ENCODE peak calls at places on chromosome 9, in seven cellular contexts. One of them, this sample, is unnamed.

GRCh38 chr9:134186471-134187109 is 22.2 kb upstream of the RNU6ATAC start:
- DNase-seq in heart left ventricle: no peak
- DNase-seq in fibroblast of lung: peak
- DNase-seq in HFF-Myc: no peak
- DNase-seq in neural progenitor cell: no peak
- DNase-seq in IMR-90: no peak
- DNase-seq in right atrium auricular region: no peak
- DNase-seq in this sample: no peak

GRCh38 chr9:131464354-131465000 is 38.2 kb upstream of the POMT1 start:
- DNase-seq in heart left ventricle: no peak
- DNase-seq in HFF-Myc: no peak
- DNase-seq in IMR-90: no peak
- DNase-seq in fibroblast of lung: no peak
- DNase-seq in neural progenitor cell: no peak
- DNase-seq in right atrium auricular region: no peak
- DNase-seq in this sample: no peak

GRCh38 chr9:85172001-85172978 is 502.8 kb downstream of the NTRK2 start:
- DNase-seq in fibroblast of lung: no peak
- DNase-seq in HFF-Myc: no peak
- DNase-seq in right atrium auricular region: no peak
- DNase-seq in IMR-90: no peak
- DNase-seq in neural progenitor cell: no peak
- DNase-seq in heart left ventricle: no peak
- DNase-seq in this sample: no peak

GRCh38 chr9:83218411-83219090 is 155.6 kb upstream of the RASEF start:
- DNase-seq in fibroblast of lung: no peak
- DNase-seq in HFF-Myc: no peak
- DNase-seq in neural progenitor cell: no peak
- DNase-seq in IMR-90: no peak
- DNase-seq in heart left ventricle: no peak
- DNase-seq in right atrium auricular region: no peak
- DNase-seq in this sample: no peak

GRCh38 chr9:70061776-70062175 is 18.1 kb downstream of the MAMDC2 start:
- DNase-seq in neural progenitor cell: no peak
- DNase-seq in HFF-Myc: no peak
- DNase-seq in heart left ventricle: no peak
- DNase-seq in IMR-90: peak
- DNase-seq in right atrium auricular region: no peak
- DNase-seq in fibroblast of lung: peak
- DNase-seq in this sample: no peak

GRCh38 chr9:93059097-93059959 is 827 bp downstream of the SUSD3 start:
- DNase-seq in heart left ventricle: no peak
- DNase-seq in IMR-90: no peak
- DNase-seq in right atrium auricular region: no peak
- DNase-seq in neural progenitor cell: no peak
- DNase-seq in HFF-Myc: no peak
- DNase-seq in fibroblast of lung: no peak
- DNase-seq in this sample: peak

GRCh38 chr9:112180387-112180881 is 5.3 kb upstream of the SUSD1 start:
- DNase-seq in IMR-90: no peak
- DNase-seq in neural progenitor cell: no peak
- DNase-seq in fibroblast of lung: no peak
- DNase-seq in right atrium auricular region: no peak
- DNase-seq in heart left ventricle: no peak
- DNase-seq in HFF-Myc: no peak
- DNase-seq in this sample: no peak

GRCh38 chr9:12817702-12818101 is 42.9 kb downstream of the LURAP1L start:
- DNase-seq in neural progenitor cell: no peak
- DNase-seq in heart left ventricle: no peak
- DNase-seq in fibroblast of lung: peak
- DNase-seq in HFF-Myc: no peak
- DNase-seq in IMR-90: peak
- DNase-seq in right atrium auricular region: no peak
- DNase-seq in this sample: peak

GRCh38 chr9:104802110-104802509 is 38.2 kb downstream of the NIPSNAP3B start:
- DNase-seq in IMR-90: no peak
- DNase-seq in right atrium auricular region: no peak
- DNase-seq in neural progenitor cell: no peak
- DNase-seq in heart left ventricle: no peak
- DNase-seq in HFF-Myc: no peak
- DNase-seq in fibroblast of lung: no peak
- DNase-seq in this sample: no peak

GRCh38 chr9:132671620-132672412 is 1.6 kb downstream of the GTF3C4 start:
- DNase-seq in IMR-90: peak
- DNase-seq in right atrium auricular region: no peak
- DNase-seq in neural progenitor cell: no peak
- DNase-seq in HFF-Myc: no peak
- DNase-seq in fibroblast of lung: peak
- DNase-seq in heart left ventricle: no peak
- DNase-seq in this sample: no peak

GRCh38 chr9:125758986-125759811 is 12.0 kb downstream of the PBX3 start:
- DNase-seq in IMR-90: no peak
- DNase-seq in heart left ventricle: peak
- DNase-seq in fibroblast of lung: no peak
- DNase-seq in neural progenitor cell: peak
- DNase-seq in HFF-Myc: no peak
- DNase-seq in right atrium auricular region: no peak
- DNase-seq in this sample: no peak
- H3K4me3 ChIP-seq in IMR-90: no peak
- H3K4me3 ChIP-seq in heart left ventricle: peak
- H3K4me3 ChIP-seq in fibroblast of lung: peak
- H3K4me3 ChIP-seq in neural progenitor cell: peak
- H3K4me3 ChIP-seq in HFF-Myc: peak
- H3K4me3 ChIP-seq in right atrium auricular region: peak
- H3K4me3 ChIP-seq in this sample: peak

GRCh38 chr9:136118367-136119258 is at the start of gene TMEM250:
- DNase-seq in right atrium auricular region: peak
- DNase-seq in heart left ventricle: peak
- DNase-seq in fibroblast of lung: peak
- DNase-seq in IMR-90: peak
- DNase-seq in neural progenitor cell: peak
- DNase-seq in HFF-Myc: peak
- DNase-seq in this sample: peak
- TF ChIP-seq CTCF in right atrium auricular region: no peak
- TF ChIP-seq CTCF in heart left ventricle: peak
- TF ChIP-seq CTCF in fibroblast of lung: peak
- TF ChIP-seq CTCF in IMR-90: peak
- TF ChIP-seq CTCF in neural progenitor cell: peak
- TF ChIP-seq CTCF in HFF-Myc: no peak
- TF ChIP-seq CTCF in this sample: no peak

GRCh38 chr9:113602126-113603119 is 138.9 kb downstream of the RGS3 start:
- DNase-seq in neural progenitor cell: peak
- DNase-seq in IMR-90: peak
- DNase-seq in right atrium auricular region: peak
- DNase-seq in fibroblast of lung: peak
- DNase-seq in heart left ventricle: peak
- DNase-seq in HFF-Myc: peak
- DNase-seq in this sample: peak
- H3K4me3 ChIP-seq in neural progenitor cell: no peak
- H3K4me3 ChIP-seq in IMR-90: no peak
- H3K4me3 ChIP-seq in right atrium auricular region: no peak
- H3K4me3 ChIP-seq in fibroblast of lung: no peak
- H3K4me3 ChIP-seq in heart left ventricle: no peak
- H3K4me3 ChIP-seq in HFF-Myc: no peak
- H3K4me3 ChIP-seq in this sample: no peak

DNA sequence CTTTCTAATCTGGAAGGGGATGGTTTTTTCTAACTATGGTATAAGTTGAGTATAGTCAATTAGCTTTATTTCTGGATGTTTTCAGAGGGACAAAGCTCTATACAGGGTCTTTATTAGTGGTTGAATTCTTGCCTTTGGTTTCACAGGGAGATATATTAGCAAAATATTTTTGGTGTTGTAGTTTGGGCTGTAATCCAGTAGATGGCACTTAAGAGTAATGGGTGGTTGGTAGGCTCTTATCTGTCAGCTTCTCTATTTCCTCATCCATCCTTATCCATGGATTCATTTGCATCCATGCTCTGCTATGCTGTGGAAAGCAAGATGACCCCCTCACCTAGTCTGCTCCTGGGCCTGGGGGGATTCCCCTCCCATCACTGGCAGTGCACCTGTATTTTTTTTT is 363.6 kb upstream of the CYLC2 start:
- DNase-seq in right atrium auricular region: no peak
- DNase-seq in fibroblast of lung: no peak
- DNase-seq in heart left ventricle: no peak
- DNase-seq in neural progenitor cell: no peak
- DNase-seq in IMR-90: no peak
- DNase-seq in HFF-Myc: no peak
- DNase-seq in this sample: no peak
- TF ChIP-seq CTCF in right atrium auricular region: no peak
- TF ChIP-seq CTCF in fibroblast of lung: no peak
- TF ChIP-seq CTCF in heart left ventricle: no peak
- TF ChIP-seq CTCF in neural progenitor cell: peak
- TF ChIP-seq CTCF in IMR-90: peak
- TF ChIP-seq CTCF in HFF-Myc: no peak
- TF ChIP-seq CTCF in this sample: peak

GRCh38 chr9:89661956-89662717 is 57.3 kb downstream of the GADD45G start:
- DNase-seq in HFF-Myc: peak
- DNase-seq in IMR-90: peak
- DNase-seq in fibroblast of lung: peak
- DNase-seq in right atrium auricular region: peak
- DNase-seq in neural progenitor cell: peak
- DNase-seq in heart left ventricle: peak
- DNase-seq in this sample: peak

GRCh38 chr9:89659473-89660256 is 54.9 kb downstream of the GADD45G start:
- DNase-seq in neural progenitor cell: no peak
- DNase-seq in IMR-90: no peak
- DNase-seq in fibroblast of lung: no peak
- DNase-seq in right atrium auricular region: no peak
- DNase-seq in heart left ventricle: no peak
- DNase-seq in HFF-Myc: no peak
- DNase-seq in this sample: peak

GRCh38 chr9:89662718-89663246 is 58.0 kb downstream of the GADD45G start:
- DNase-seq in fibroblast of lung: no peak
- DNase-seq in HFF-Myc: no peak
- DNase-seq in IMR-90: no peak
- DNase-seq in heart left ventricle: no peak
- DNase-seq in neural progenitor cell: no peak
- DNase-seq in right atrium auricular region: no peak
- DNase-seq in this sample: peak

GRCh38 chr9:89660286-89660685 is 55.5 kb downstream of the GADD45G start:
- DNase-seq in neural progenitor cell: no peak
- DNase-seq in HFF-Myc: no peak
- DNase-seq in right atrium auricular region: no peak
- DNase-seq in fibroblast of lung: no peak
- DNase-seq in IMR-90: no peak
- DNase-seq in heart left ventricle: no peak
- DNase-seq in this sample: no peak

DNA sequence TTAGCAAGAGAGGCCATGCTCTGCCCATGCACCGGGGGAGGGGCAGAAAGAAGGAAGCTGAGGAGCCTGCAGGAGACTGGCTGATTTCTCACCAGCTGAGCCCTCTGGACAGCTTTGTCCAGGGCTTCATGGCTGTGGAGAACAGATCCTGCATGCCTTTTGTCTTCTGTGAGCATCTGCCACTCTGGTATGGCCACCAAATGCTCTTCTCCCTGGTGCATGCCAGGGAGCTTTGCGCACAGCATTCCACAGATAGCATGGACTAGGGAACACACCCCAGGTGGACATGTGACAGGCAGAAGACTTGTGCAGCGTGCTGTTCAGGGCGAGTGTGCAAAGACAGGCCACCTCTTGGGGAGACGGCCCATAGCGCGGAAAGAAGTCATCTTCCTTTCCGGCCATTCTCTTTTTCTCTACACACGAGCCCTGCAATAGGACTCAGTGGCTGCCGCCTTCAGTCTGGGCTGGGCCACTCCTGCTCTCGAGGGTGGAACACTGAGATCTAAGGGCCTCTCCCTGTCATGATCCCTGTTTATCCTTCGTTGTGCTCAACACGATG is 56.7 kb downstream of the GADD45G start:
- DNase-seq in right atrium auricular region: no peak
- DNase-seq in heart left ventricle: peak
- DNase-seq in neural progenitor cell: no peak
- DNase-seq in IMR-90: no peak
- DNase-seq in HFF-Myc: peak
- DNase-seq in fibroblast of lung: no peak
- DNase-seq in this sample: peak
- H3K4me3 ChIP-seq in right atrium auricular region: peak
- H3K4me3 ChIP-seq in heart left ventricle: peak
- H3K4me3 ChIP-seq in neural progenitor cell: no peak
- H3K4me3 ChIP-seq in IMR-90: no peak
- H3K4me3 ChIP-seq in HFF-Myc: no peak
- H3K4me3 ChIP-seq in fibroblast of lung: peak
- H3K4me3 ChIP-seq in this sample: no peak

GRCh38 chr9:79233542-79233941 is 338.2 kb upstream of the TLE4 start:
- DNase-seq in IMR-90: peak
- DNase-seq in HFF-Myc: no peak
- DNase-seq in fibroblast of lung: peak
- DNase-seq in heart left ventricle: no peak
- DNase-seq in neural progenitor cell: peak
- DNase-seq in right atrium auricular region: no peak
- DNase-seq in this sample: no peak
- TF ChIP-seq CTCF in IMR-90: peak
- TF ChIP-seq CTCF in HFF-Myc: peak
- TF ChIP-seq CTCF in fibroblast of lung: peak
- TF ChIP-seq CTCF in heart left ventricle: no peak
- TF ChIP-seq CTCF in neural progenitor cell: peak
- TF ChIP-seq CTCF in right atrium auricular region: no peak
- TF ChIP-seq CTCF in this sample: no peak

DNA sequence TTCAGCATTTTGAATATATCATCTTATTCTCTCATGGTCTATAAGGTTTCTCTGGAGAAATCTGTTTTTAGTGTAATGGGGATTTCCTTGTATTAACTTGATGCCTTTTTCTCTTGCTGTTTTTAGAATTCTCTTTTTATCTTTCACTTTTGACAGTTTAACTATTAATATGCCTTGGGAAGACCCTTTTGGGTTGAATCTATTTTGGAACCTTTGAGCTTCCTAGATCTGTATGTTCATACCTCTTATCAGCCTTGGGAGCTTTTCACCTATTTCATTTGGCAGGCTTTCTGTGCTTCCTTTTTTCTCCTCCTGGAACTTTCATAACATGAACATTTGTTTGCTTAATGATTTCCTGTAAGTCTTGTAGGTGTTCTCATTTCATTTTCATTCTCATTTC is 22.2 kb downstream of the RCL1 start:
- DNase-seq in right atrium auricular region: no peak
- DNase-seq in IMR-90: no peak
- DNase-seq in heart left ventricle: no peak
- DNase-seq in fibroblast of lung: no peak
- DNase-seq in HFF-Myc: no peak
- DNase-seq in neural progenitor cell: no peak
- DNase-seq in this sample: no peak
- H3K4me3 ChIP-seq in right atrium auricular region: no peak
- H3K4me3 ChIP-seq in IMR-90: no peak
- H3K4me3 ChIP-seq in heart left ventricle: no peak
- H3K4me3 ChIP-seq in fibroblast of lung: no peak
- H3K4me3 ChIP-seq in HFF-Myc: no peak
- H3K4me3 ChIP-seq in neural progenitor cell: no peak
- H3K4me3 ChIP-seq in this sample: no peak